ENCODE peak calls at places on chromosomes 13 and 19, in ten cellular contexts. One of them, this sample, is unnamed.
A peak's percentile ranks its signal among the peaks of the same experiment; 100 is the strongest.

GRCh38 chr13:33003458-33004019 is 12.7 kb upstream of the KL start:
- DNase-seq in tibial nerve: no peak
- DNase-seq in activated B cell treated with CpG ODN at 0.5 μM for 24 hours: no peak
- DNase-seq in AG10803: no peak
- DNase-seq in A549: no peak
- DNase-seq in kidney epithelial cell: no peak
- DNase-seq in thyroid gland: no peak
- DNase-seq in GM12865: no peak
- DNase-seq in HFFc6: no peak
- DNase-seq in lung: no peak
- DNase-seq in this sample: no peak

GRCh38 chr19:48378194-48378570 is 13.2 kb downstream of the KDELR1 start:
- DNase-seq in AG10803: no peak
- DNase-seq in GM12865: no peak
- DNase-seq in HFFc6: no peak
- DNase-seq in kidney epithelial cell: no peak
- DNase-seq in lung: no peak
- DNase-seq in tibial nerve: no peak
- DNase-seq in activated B cell treated with CpG ODN at 0.5 μM for 24 hours: no peak
- DNase-seq in thyroid gland: no peak
- DNase-seq in A549: no peak
- DNase-seq in this sample: no peak

GRCh38 chr13:50370303-50370950 is 355.2 kb downstream of the KCNRG start:
- DNase-seq in thyroid gland: no peak
- DNase-seq in activated B cell treated with CpG ODN at 0.5 μM for 24 hours: peak; percentile 33
- DNase-seq in A549: no peak
- DNase-seq in lung: no peak
- DNase-seq in kidney epithelial cell: no peak
- DNase-seq in GM12865: peak; percentile 65
- DNase-seq in HFFc6: no peak
- DNase-seq in AG10803: no peak
- DNase-seq in tibial nerve: no peak
- DNase-seq in this sample: no peak

GRCh38 chr19:48120505-48120904 is 9.9 kb upstream of the PLA2G4C start:
- DNase-seq in thyroid gland: no peak
- DNase-seq in kidney epithelial cell: no peak
- DNase-seq in activated B cell treated with CpG ODN at 0.5 μM for 24 hours: no peak
- DNase-seq in AG10803: no peak
- DNase-seq in tibial nerve: no peak
- DNase-seq in GM12865: no peak
- DNase-seq in A549: no peak
- DNase-seq in HFFc6: no peak
- DNase-seq in lung: no peak
- DNase-seq in this sample: no peak

GRCh38 chr13:86269511-86269910 is 470.3 kb upstream of the SLITRK6 start:
- DNase-seq in kidney epithelial cell: no peak
- DNase-seq in lung: no peak
- DNase-seq in GM12865: no peak
- DNase-seq in A549: no peak
- DNase-seq in activated B cell treated with CpG ODN at 0.5 μM for 24 hours: no peak
- DNase-seq in HFFc6: no peak
- DNase-seq in thyroid gland: no peak
- DNase-seq in tibial nerve: no peak
- DNase-seq in AG10803: no peak
- DNase-seq in this sample: no peak

GRCh38 chr13:29743229-29743786 is 107.1 kb downstream of the UBL3 start:
- DNase-seq in HFFc6: peak; percentile 66
- DNase-seq in lung: no peak
- DNase-seq in A549: no peak
- DNase-seq in GM12865: no peak
- DNase-seq in AG10803: peak; percentile 91
- DNase-seq in kidney epithelial cell: no peak
- DNase-seq in activated B cell treated with CpG ODN at 0.5 μM for 24 hours: no peak
- DNase-seq in tibial nerve: peak; percentile 30
- DNase-seq in thyroid gland: peak; percentile 19
- DNase-seq in this sample: peak; percentile 12

GRCh38 chr13:42492372-42492920 is 81.5 kb upstream of the TNFSF11 start:
- DNase-seq in activated B cell treated with CpG ODN at 0.5 μM for 24 hours: no peak
- DNase-seq in tibial nerve: no peak
- DNase-seq in AG10803: no peak
- DNase-seq in HFFc6: no peak
- DNase-seq in A549: no peak
- DNase-seq in thyroid gland: no peak
- DNase-seq in kidney epithelial cell: no peak
- DNase-seq in lung: no peak
- DNase-seq in GM12865: no peak
- DNase-seq in this sample: no peak

GRCh38 chr13:114119196-114119595 is 13.2 kb downstream of the RASA3 start:
- DNase-seq in AG10803: peak; percentile 91
- DNase-seq in tibial nerve: no peak
- DNase-seq in GM12865: no peak
- DNase-seq in kidney epithelial cell: peak; percentile 74
- DNase-seq in HFFc6: peak; percentile 85
- DNase-seq in thyroid gland: peak; percentile 38
- DNase-seq in A549: peak; percentile 37
- DNase-seq in activated B cell treated with CpG ODN at 0.5 μM for 24 hours: no peak
- DNase-seq in lung: no peak
- DNase-seq in this sample: peak; percentile 59

GRCh38 chr13:30142502-30143211 is 164.7 kb downstream of the KATNAL1 start:
- DNase-seq in GM12865: peak; percentile 59
- DNase-seq in kidney epithelial cell: peak; percentile 91
- DNase-seq in HFFc6: peak; percentile 98
- DNase-seq in thyroid gland: peak; percentile 78
- DNase-seq in AG10803: peak; percentile 100
- DNase-seq in activated B cell treated with CpG ODN at 0.5 μM for 24 hours: no peak
- DNase-seq in lung: no peak
- DNase-seq in tibial nerve: no peak
- DNase-seq in A549: peak; percentile 22
- DNase-seq in this sample: peak; percentile 26

GRCh38 chr19:48968813-48969218 is 3.7 kb downstream of the FTL start:
- DNase-seq in GM12865: no peak
- DNase-seq in kidney epithelial cell: no peak
- DNase-seq in thyroid gland: peak; percentile 74
- DNase-seq in tibial nerve: no peak
- DNase-seq in lung: no peak
- DNase-seq in AG10803: no peak
- DNase-seq in A549: no peak
- DNase-seq in activated B cell treated with CpG ODN at 0.5 μM for 24 hours: no peak
- DNase-seq in HFFc6: no peak
- DNase-seq in this sample: no peak

GRCh38 chr19:13920940-13921744 is 15.1 kb downstream of the CC2D1A start:
- DNase-seq in activated B cell treated with CpG ODN at 0.5 μM for 24 hours: no peak
- DNase-seq in GM12865: peak; percentile 71
- DNase-seq in thyroid gland: no peak
- DNase-seq in tibial nerve: no peak
- DNase-seq in A549: peak; percentile 28
- DNase-seq in lung: peak; percentile 43
- DNase-seq in AG10803: peak; percentile 57
- DNase-seq in HFFc6: peak; percentile 28
- DNase-seq in kidney epithelial cell: no peak
- DNase-seq in this sample: no peak

GRCh38 chr19:13926715-13927114 is 11.5 kb downstream of the PODNL1 start:
- DNase-seq in GM12865: no peak
- DNase-seq in HFFc6: no peak
- DNase-seq in lung: no peak
- DNase-seq in activated B cell treated with CpG ODN at 0.5 μM for 24 hours: no peak
- DNase-seq in thyroid gland: no peak
- DNase-seq in A549: no peak
- DNase-seq in tibial nerve: no peak
- DNase-seq in AG10803: no peak
- DNase-seq in kidney epithelial cell: no peak
- DNase-seq in this sample: no peak

GRCh38 chr19:13920524-13920923 is 14.5 kb downstream of the CC2D1A start:
- DNase-seq in lung: no peak
- DNase-seq in thyroid gland: no peak
- DNase-seq in activated B cell treated with CpG ODN at 0.5 μM for 24 hours: no peak
- DNase-seq in AG10803: no peak
- DNase-seq in tibial nerve: no peak
- DNase-seq in kidney epithelial cell: no peak
- DNase-seq in GM12865: no peak
- DNase-seq in A549: no peak
- DNase-seq in HFFc6: no peak
- DNase-seq in this sample: no peak

GRCh38 chr19:13925990-13926389 is 12.2 kb downstream of the PODNL1 start:
- DNase-seq in lung: no peak
- DNase-seq in tibial nerve: no peak
- DNase-seq in A549: no peak
- DNase-seq in kidney epithelial cell: no peak
- DNase-seq in HFFc6: no peak
- DNase-seq in GM12865: no peak
- DNase-seq in AG10803: no peak
- DNase-seq in activated B cell treated with CpG ODN at 0.5 μM for 24 hours: no peak
- DNase-seq in thyroid gland: no peak
- DNase-seq in this sample: no peak

DNA sequence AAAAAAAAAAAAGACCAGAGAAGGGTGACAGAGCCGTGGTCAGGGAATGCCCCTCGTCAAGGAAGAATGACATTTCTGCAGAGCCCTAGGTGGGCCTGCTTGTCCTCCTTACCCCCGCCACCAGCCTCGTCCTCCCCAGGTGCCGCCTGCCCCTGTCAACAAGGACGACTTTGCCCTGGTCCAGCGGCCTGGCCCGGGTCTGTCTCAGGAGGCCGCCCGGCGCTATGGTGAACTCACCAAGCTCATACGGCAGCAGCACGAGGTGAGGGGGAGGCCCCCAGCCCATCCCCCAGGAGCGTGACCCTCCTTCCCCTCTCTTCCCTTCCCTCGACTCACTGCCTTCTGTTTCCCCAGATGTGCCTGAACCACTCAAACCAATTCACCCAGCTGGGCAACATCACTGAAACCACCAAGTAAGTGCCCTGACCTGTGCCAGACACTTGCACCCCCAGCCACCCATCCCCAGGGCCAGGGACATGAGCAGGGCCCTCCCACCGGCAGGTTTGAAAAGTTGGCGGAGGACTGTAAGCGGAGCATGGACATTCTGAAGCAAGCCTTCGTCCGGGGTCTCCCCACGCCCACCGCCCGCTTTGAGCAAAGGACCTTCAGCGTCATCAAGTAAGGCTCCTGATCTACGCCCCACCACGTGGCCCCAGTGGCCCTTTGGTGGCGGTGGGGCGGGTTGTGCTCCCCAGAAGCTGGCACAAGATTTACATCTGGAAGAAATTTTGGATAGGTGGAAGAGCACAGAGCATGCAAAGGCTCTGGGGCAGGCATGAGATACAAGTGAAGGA is 14.8 kb downstream of the PODNL1 start:
- DNase-seq in activated B cell treated with CpG ODN at 0.5 μM for 24 hours: no peak
- DNase-seq in GM12865: no peak
- DNase-seq in HFFc6: no peak
- DNase-seq in thyroid gland: no peak
- DNase-seq in A549: no peak
- DNase-seq in kidney epithelial cell: no peak
- DNase-seq in tibial nerve: no peak
- DNase-seq in lung: no peak
- DNase-seq in AG10803: no peak
- DNase-seq in this sample: no peak
- TF ChIP-seq CTCF in activated B cell treated with CpG ODN at 0.5 μM for 24 hours: no peak
- TF ChIP-seq CTCF in GM12865: no peak
- TF ChIP-seq CTCF in HFFc6: no peak
- TF ChIP-seq CTCF in thyroid gland: no peak
- TF ChIP-seq CTCF in A549: no peak
- TF ChIP-seq CTCF in kidney epithelial cell: no peak
- TF ChIP-seq CTCF in tibial nerve: no peak
- TF ChIP-seq CTCF in lung: no peak
- TF ChIP-seq CTCF in AG10803: no peak
- TF ChIP-seq CTCF in this sample: no peak

GRCh38 chr13:79724348-79725103 is 243.6 kb downstream of the NDFIP2 start:
- DNase-seq in HFFc6: no peak
- DNase-seq in A549: peak; percentile 23
- DNase-seq in kidney epithelial cell: peak; percentile 87
- DNase-seq in tibial nerve: no peak
- DNase-seq in GM12865: no peak
- DNase-seq in thyroid gland: no peak
- DNase-seq in AG10803: no peak
- DNase-seq in activated B cell treated with CpG ODN at 0.5 μM for 24 hours: no peak
- DNase-seq in lung: no peak
- DNase-seq in this sample: no peak
- TF ChIP-seq CTCF in HFFc6: no peak
- TF ChIP-seq CTCF in A549: no peak
- TF ChIP-seq CTCF in kidney epithelial cell: no peak
- TF ChIP-seq CTCF in tibial nerve: no peak
- TF ChIP-seq CTCF in GM12865: no peak
- TF ChIP-seq CTCF in thyroid gland: no peak
- TF ChIP-seq CTCF in AG10803: no peak
- TF ChIP-seq CTCF in activated B cell treated with CpG ODN at 0.5 μM for 24 hours: no peak
- TF ChIP-seq CTCF in lung: no peak
- TF ChIP-seq CTCF in this sample: no peak

GRCh38 chr13:99614465-99614885 is 113.2 kb downstream of the TM9SF2 start:
- DNase-seq in HFFc6: peak; percentile 16
- DNase-seq in thyroid gland: no peak
- DNase-seq in activated B cell treated with CpG ODN at 0.5 μM for 24 hours: no peak
- DNase-seq in A549: peak; percentile 50
- DNase-seq in lung: no peak
- DNase-seq in kidney epithelial cell: no peak
- DNase-seq in GM12865: peak; percentile 60
- DNase-seq in AG10803: no peak
- DNase-seq in tibial nerve: no peak
- DNase-seq in this sample: no peak
- TF ChIP-seq CTCF in HFFc6: peak; percentile 49
- TF ChIP-seq CTCF in thyroid gland: no peak
- TF ChIP-seq CTCF in activated B cell treated with CpG ODN at 0.5 μM for 24 hours: no peak
- TF ChIP-seq CTCF in A549: peak; percentile 33
- TF ChIP-seq CTCF in lung: peak; percentile 16
- TF ChIP-seq CTCF in kidney epithelial cell: peak; percentile 39
- TF ChIP-seq CTCF in GM12865: peak; percentile 19
- TF ChIP-seq CTCF in AG10803: no peak
- TF ChIP-seq CTCF in tibial nerve: no peak
- TF ChIP-seq CTCF in this sample: peak; percentile 15

GRCh38 chr19:41888926-41889325 is 5.9 kb downstream of the ARHGEF1 start:
- DNase-seq in A549: no peak
- DNase-seq in HFFc6: no peak
- DNase-seq in thyroid gland: no peak
- DNase-seq in kidney epithelial cell: no peak
- DNase-seq in AG10803: no peak
- DNase-seq in tibial nerve: no peak
- DNase-seq in GM12865: no peak
- DNase-seq in lung: no peak
- DNase-seq in activated B cell treated with CpG ODN at 0.5 μM for 24 hours: no peak
- DNase-seq in this sample: no peak

GRCh38 chr19:41883821-41884733 is 1.1 kb downstream of the ARHGEF1 start:
- DNase-seq in activated B cell treated with CpG ODN at 0.5 μM for 24 hours: peak; percentile 86
- DNase-seq in thyroid gland: peak; percentile 94
- DNase-seq in kidney epithelial cell: peak; percentile 69
- DNase-seq in tibial nerve: peak; percentile 80
- DNase-seq in A549: peak; percentile 100
- DNase-seq in GM12865: peak; percentile 99
- DNase-seq in lung: peak; percentile 94
- DNase-seq in HFFc6: peak; percentile 97
- DNase-seq in AG10803: peak; percentile 97
- DNase-seq in this sample: peak; percentile 91

GRCh38 chr19:41889896-41890295 is 6.9 kb downstream of the ARHGEF1 start:
- DNase-seq in activated B cell treated with CpG ODN at 0.5 μM for 24 hours: no peak
- DNase-seq in lung: no peak
- DNase-seq in AG10803: no peak
- DNase-seq in GM12865: no peak
- DNase-seq in thyroid gland: no peak
- DNase-seq in HFFc6: no peak
- DNase-seq in kidney epithelial cell: no peak
- DNase-seq in tibial nerve: no peak
- DNase-seq in A549: no peak
- DNase-seq in this sample: no peak

GRCh38 chr19:41886761-41887710 is 4.1 kb downstream of the ARHGEF1 start:
- DNase-seq in kidney epithelial cell: no peak
- DNase-seq in HFFc6: no peak
- DNase-seq in AG10803: no peak
- DNase-seq in thyroid gland: no peak
- DNase-seq in activated B cell treated with CpG ODN at 0.5 μM for 24 hours: no peak
- DNase-seq in lung: no peak
- DNase-seq in tibial nerve: no peak
- DNase-seq in A549: no peak
- DNase-seq in GM12865: peak; percentile 85
- DNase-seq in this sample: no peak

GRCh38 chr19:41887711-41888382 is 4.9 kb downstream of the ARHGEF1 start:
- DNase-seq in thyroid gland: no peak
- DNase-seq in GM12865: peak; percentile 82
- DNase-seq in tibial nerve: no peak
- DNase-seq in AG10803: no peak
- DNase-seq in lung: peak; percentile 88
- DNase-seq in HFFc6: peak; percentile 62
- DNase-seq in kidney epithelial cell: peak; percentile 86
- DNase-seq in A549: no peak
- DNase-seq in activated B cell treated with CpG ODN at 0.5 μM for 24 hours: peak; percentile 44
- DNase-seq in this sample: peak; percentile 35
- TF ChIP-seq CTCF in thyroid gland: no peak
- TF ChIP-seq CTCF in GM12865: peak; percentile 35
- TF ChIP-seq CTCF in tibial nerve: no peak
- TF ChIP-seq CTCF in AG10803: no peak
- TF ChIP-seq CTCF in lung: no peak
- TF ChIP-seq CTCF in HFFc6: peak; percentile 9
- TF ChIP-seq CTCF in kidney epithelial cell: peak; percentile 76
- TF ChIP-seq CTCF in A549: no peak
- TF ChIP-seq CTCF in activated B cell treated with CpG ODN at 0.5 μM for 24 hours: no peak
- TF ChIP-seq CTCF in this sample: no peak